ENCODE peak calls at places on chromosomes 2 and 18, in seven cellular contexts. G, Y, R, U, S, W and V are unnamed samples. For H3K4me1, the result is how much of the 10 kb centered on the place peaks cover.

GRCh38 chr2:2867371-2867770 is 510.2 kb downstream of the EIPR1 start:
- DNase-seq in Y (no peak), G (no peak), W (no peak), U (no peak), S (no peak), R (no peak), V (no peak)

GRCh38 chr2:224023188-224023587 is 15.9 kb downstream of the SERPINE2 start:
- DNase-seq in S (no peak), G (peak), W (peak), Y (no peak), R (peak), U (peak), V (peak)

GRCh38 chr18:40258298-40258697 is 1696.7 kb upstream of the PIK3C3 start:
- DNase-seq in R (no peak), U (peak), G (no peak), Y (no peak), W (no peak), S (no peak), V (peak)

GRCh38 chr2:211748339-211748738 is 790.3 kb downstream of the ERBB4 start:
- DNase-seq in R (no peak), G (no peak), S (no peak), Y (no peak), U (no peak), W (no peak), V (no peak)

GRCh38 chr2:65349863-65350262 is 82.5 kb downstream of the SPRED2 start:
- DNase-seq in G (no peak), Y (no peak), R (no peak), U (peak), S (no peak), W (no peak), V (peak)

GRCh38 chr2:36618381-36618780 is 20.4 kb upstream of the FEZ2 start:
- DNase-seq in S (peak), R (peak), U (peak), G (peak), Y (peak), W (peak), V (peak)

GRCh38 chr2:215238485-215239098 is 73.3 kb upstream of the ATIC start:
- DNase-seq in S (no peak), U (no peak), G (no peak), R (no peak), W (no peak), Y (no peak), V (no peak)

GRCh38 chr18:34807106-34807796 is 97.2 kb downstream of the DTNA start:
- DNase-seq in S (no peak), Y (no peak), W (peak), U (no peak), G (peak), R (peak), V (no peak)

GRCh38 chr2:140863713-140864112 is 1267.1 kb downstream of the LRP1B start:
- DNase-seq in Y (peak), R (peak), U (peak), W (no peak), S (no peak), G (no peak), V (peak)

GRCh38 chr2:46836295-46837111 is 79.1 kb downstream of the MCFD2 start:
- DNase-seq in R (no peak), S (no peak), Y (no peak), U (peak), W (no peak), G (no peak), V (no peak)

GRCh38 chr18:75391275-75392115 is 36.0 kb downstream of the SMIM21 start:
- DNase-seq in S (no peak), G (no peak), U (no peak), W (no peak), Y (no peak), R (no peak), V (no peak)

GRCh38 chr2:172931923-172932520 is 143.6 kb upstream of the MAP3K20 start:
- DNase-seq in W (peak), Y (peak), G (no peak), S (peak), R (peak), U (peak), V (peak)

GRCh38 chr18:22314001-22314400 is 103.7 kb downstream of the CTAGE1 start:
- DNase-seq in G (no peak), S (no peak), Y (no peak), W (no peak), R (no peak), U (peak), V (peak)

DNA sequence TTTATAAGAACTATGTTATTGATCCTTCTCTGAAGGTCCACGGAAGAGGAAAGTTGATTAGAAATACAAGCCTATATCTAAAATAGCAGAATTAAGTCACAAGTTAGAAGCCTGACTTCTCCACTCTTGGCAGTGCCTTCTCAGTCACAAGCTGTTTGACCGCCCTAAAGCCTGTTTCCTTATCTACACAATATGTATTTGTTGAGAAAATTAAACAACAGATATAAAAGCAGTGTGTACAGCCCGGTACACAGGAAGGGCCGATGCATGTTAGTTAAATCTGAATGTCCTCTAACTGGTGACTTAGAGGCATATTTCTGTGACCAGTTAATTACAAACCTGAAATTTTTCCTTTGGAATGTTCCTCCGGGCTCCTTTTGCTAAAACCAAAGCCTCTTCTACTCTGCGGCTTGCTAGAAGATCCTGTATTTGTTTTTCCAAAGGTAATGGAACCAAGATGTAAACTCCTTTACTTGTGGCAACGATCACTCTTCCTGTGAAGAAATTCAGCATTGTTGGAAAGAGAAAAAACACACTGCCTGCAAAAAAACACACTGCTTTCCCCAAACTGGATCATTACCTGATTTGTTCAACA is 33.4 kb downstream of the TGFBRAP1 start:
- DNase-seq in S (no peak), Y (no peak), R (no peak), G (no peak), U (no peak), W (peak), V (no peak)
- H3K18ac ChIP-seq in S (no peak), Y (no peak), R (no peak), G (no peak), U (no peak), W (no peak), V (no peak)

GRCh38 chr2:18046558-18046957 is 168.1 kb downstream of the KCNS3 start:
- DNase-seq in U (peak), W (no peak), R (no peak), G (no peak), Y (no peak), S (no peak), V (peak)

GRCh38 chr2:18047896-18048657 is 169.6 kb downstream of the KCNS3 start:
- DNase-seq in U (peak), Y (no peak), G (no peak), S (no peak), W (peak), R (no peak), V (peak)

GRCh38 chr2:18047114-18047695 is 168.7 kb downstream of the KCNS3 start:
- DNase-seq in U (no peak), G (no peak), W (no peak), Y (no peak), S (no peak), R (no peak), V (peak)

GRCh38 chr2:18050001-18050400 is 171.5 kb downstream of the KCNS3 start:
- DNase-seq in S (no peak), Y (no peak), U (no peak), G (no peak), W (peak), R (no peak), V (no peak)

GRCh38 chr2:18049325-18049724 is 170.9 kb downstream of the KCNS3 start:
- DNase-seq in R (peak), Y (no peak), S (no peak), G (no peak), U (no peak), W (no peak), V (no peak)
- H3K4me1 ChIP-seq in R (under half), Y (under half), S (under half), G (under half), U (under half), W (under half), V (under half)

GRCh38 chr2:219271021-219271420 is 8.1 kb upstream of the DNAJB2 start:
- DNase-seq in G (no peak), Y (no peak), U (no peak), R (no peak), S (no peak), W (no peak), V (no peak)

GRCh38 chr2:219274392-219274921 is 4.7 kb upstream of the DNAJB2 start:
- DNase-seq in W (peak), S (no peak), R (peak), U (peak), G (peak), Y (no peak), V (peak)

GRCh38 chr2:219273887-219274391 is 5.2 kb upstream of the DNAJB2 start:
- DNase-seq in R (peak), W (peak), U (no peak), Y (no peak), S (no peak), G (no peak), V (no peak)

GRCh38 chr2:219272995-219273394 is 6.2 kb upstream of the DNAJB2 start:
- DNase-seq in U (no peak), S (no peak), W (no peak), R (no peak), Y (no peak), G (no peak), V (no peak)

GRCh38 chr2:219272351-219272750 is 6.8 kb upstream of the DNAJB2 start:
- DNase-seq in W (no peak), U (no peak), S (no peak), G (no peak), Y (no peak), R (no peak), V (no peak)
- H3K18ac ChIP-seq in W (no peak), U (no peak), S (no peak), G (no peak), Y (no peak), R (no peak), V (no peak)

GRCh38 chr2:42135381-42136312 is 33.5 kb upstream of the EML4 start:
- DNase-seq in R (no peak), U (no peak), Y (no peak), W (no peak), S (no peak), G (no peak), V (no peak)
- H3K4me1 ChIP-seq in R (under half), U (under half), Y (under half), W (under half), S (under half), G (under half), V (under half)

DNA sequence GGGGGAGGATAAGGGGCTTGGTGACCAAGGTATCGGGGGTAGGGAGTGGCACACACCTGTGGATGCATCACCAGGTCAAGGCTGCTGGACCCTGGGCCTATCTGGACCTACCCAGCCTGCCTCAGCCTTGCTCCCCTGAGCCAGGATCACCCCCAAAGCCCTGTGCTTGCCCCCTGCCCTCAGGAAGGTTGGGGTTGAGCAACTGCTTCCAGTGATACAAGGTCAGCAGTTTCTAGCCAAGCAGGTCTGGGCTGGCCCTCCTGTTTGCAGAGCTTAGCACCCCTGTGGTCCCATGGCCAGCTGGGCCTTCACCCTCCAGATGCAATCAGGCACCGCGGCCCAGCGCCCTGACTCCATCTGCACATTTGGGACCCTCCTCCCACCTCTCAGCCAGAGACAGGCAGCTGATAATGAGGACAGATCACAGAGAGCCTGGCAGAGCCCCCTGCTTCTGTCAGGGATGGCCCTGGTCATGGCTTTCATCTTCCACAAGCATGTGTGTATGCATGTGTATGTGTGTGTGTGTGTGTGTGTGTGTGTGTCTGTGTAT is 154.6 kb downstream of the TFCP2L1 start:
- DNase-seq in S (no peak), R (no peak), Y (no peak), G (no peak), U (no peak), W (no peak), V (no peak)
- H3K18ac ChIP-seq in S (no peak), R (no peak), Y (no peak), G (no peak), U (no peak), W (no peak), V (no peak)

DNA sequence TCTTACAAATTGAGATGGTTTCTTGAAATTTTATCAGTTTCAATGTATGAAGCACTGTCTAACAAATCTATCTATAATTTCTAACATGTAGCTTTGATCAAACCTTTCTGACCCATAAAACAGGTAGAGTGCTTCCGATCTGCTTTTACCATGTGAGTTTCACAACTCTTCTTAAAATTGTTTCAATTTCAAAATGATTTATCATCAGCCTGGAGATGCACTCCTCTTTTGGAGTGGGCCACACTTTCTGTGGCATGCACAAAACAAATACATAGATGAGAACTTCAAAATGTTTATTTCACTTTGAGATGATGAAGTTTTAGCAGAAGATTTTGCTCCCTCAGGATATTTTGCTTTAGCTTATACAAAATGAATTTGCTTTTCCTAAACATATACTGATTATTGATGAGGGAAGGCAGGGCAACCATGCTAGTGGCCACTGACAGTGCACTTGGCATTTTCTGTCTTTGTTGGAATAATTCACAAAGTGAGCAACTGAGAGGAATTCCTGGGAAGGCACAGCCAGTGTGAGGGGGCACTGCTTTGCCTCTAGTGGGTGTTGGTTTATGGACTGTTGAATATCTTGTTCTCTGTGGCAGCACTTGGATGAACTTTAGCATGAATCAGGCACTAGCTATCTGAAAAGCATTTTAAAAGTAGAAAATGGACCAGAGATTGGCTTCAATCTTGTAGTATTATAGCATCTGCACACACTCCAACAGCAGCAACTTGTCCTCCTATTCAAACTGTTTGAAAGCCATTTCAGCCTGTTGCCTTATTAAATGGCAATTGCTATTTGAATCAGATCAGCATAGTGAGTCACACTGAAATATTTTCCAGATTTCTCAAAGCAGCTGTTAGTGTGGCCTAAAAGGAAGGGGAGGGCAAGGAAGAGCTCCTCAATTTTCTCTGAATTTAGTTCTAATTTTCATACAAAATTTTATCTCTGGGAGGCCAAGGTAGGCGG is 193.2 kb downstream of the CCDC85A start:
- DNase-seq in U (no peak), Y (no peak), G (no peak), W (no peak), S (no peak), R (no peak), V (peak)
- H3K4me1 ChIP-seq in U (under half), Y (under half), G (under half), W (under half), S (under half), R (under half), V (under half)

GRCh38 chr2:168515502-168515901 is 59.4 kb downstream of the CERS6 start:
- DNase-seq in S (no peak), R (no peak), U (peak), W (no peak), Y (no peak), G (no peak), V (peak)

GRCh38 chr2:168521342-168521741 is 65.3 kb downstream of the CERS6 start:
- DNase-seq in S (no peak), R (no peak), G (no peak), U (peak), W (no peak), Y (no peak), V (no peak)

GRCh38 chr2:168519534-168520308 is 63.6 kb downstream of the CERS6 start:
- DNase-seq in U (no peak), Y (no peak), S (no peak), W (no peak), R (no peak), G (no peak), V (peak)

GRCh38 chr2:168517801-168518200 is 61.7 kb downstream of the CERS6 start:
- DNase-seq in S (no peak), R (no peak), W (no peak), Y (no peak), G (no peak), U (no peak), V (no peak)

DNA sequence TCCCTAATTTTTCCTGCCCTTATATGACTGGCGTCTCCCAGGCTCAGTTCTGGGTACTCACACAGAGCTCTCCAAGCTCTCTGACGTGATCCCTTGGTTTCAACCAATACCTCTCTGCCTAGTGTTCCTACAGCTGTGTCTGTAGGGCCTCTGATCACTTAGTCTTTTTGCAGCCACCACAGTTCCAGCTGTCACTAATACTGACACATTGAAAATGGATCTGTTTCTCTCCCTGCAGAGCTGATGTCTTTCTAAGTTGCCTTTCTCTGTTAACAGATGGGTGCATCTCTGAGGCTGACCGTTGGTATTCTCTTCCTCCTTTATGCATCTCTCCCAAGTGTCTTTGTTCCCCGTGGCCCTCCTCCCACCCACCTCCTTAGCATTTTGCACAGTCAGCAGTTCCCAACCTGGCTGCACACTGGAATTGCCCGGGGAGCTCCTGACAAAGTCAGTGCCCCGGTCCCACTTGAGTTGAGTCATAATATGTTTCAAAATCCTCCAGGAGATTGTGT is 62.5 kb downstream of the CERS6 start:
- DNase-seq in S (peak), U (peak), R (peak), W (no peak), G (no peak), Y (peak), V (peak)
- H3K18ac ChIP-seq in S (no peak), U (no peak), R (no peak), W (peak), G (no peak), Y (no peak), V (peak)